ENCODE peak calls at places on chromosome 5, in eight cellular contexts. Q is A549; Z is fibroblast of lung; A is RWPE2; H is cardiac muscle cell; B is naive thymus-derived CD4-positive, alpha-beta T cell; E is gastrocnemius medialis; L is suprapubic skin. V is an unnamed sample. For H3K4me1, the result is how much of the 10 kb centered on the place peaks cover.

GRCh38 chr5:179558912-179559279 is 8.5 kb downstream of the RUFY1 start:
- DNase-seq in Q (peak), Z (peak), A (no peak), H (peak), B (peak), E (no peak), L (peak), V (no peak)

GRCh38 chr5:174338204-174339010 is 292.9 kb downstream of the NSG2 start:
- DNase-seq in Q (no peak), Z (no peak), A (no peak), H (peak), B (no peak), E (no peak), L (no peak), V (no peak)

GRCh38 chr5:143741418-143741817 is 70.5 kb upstream of the HMHB1 start:
- DNase-seq in Q (no peak), Z (no peak), A (no peak), H (no peak), B (no peak), E (no peak), L (no peak), V (no peak)

GRCh38 chr5:148416921-148417320 is 33.2 kb downstream of the FBXO38 start:
- DNase-seq in Q (no peak), Z (no peak), A (no peak), H (no peak), B (no peak), E (peak), L (no peak), V (peak)

GRCh38 chr5:122846051-122846567 is 696 bp downstream of the SNX24 start:
- DNase-seq in Q (peak), Z (peak), A (no peak), H (peak), B (no peak), E (no peak), L (no peak), V (peak)

GRCh38 chr5:141149812-141150211 is at the start of gene PCDHB6:
- DNase-seq in Q (peak), Z (no peak), A (no peak), H (no peak), B (no peak), E (no peak), L (no peak), V (no peak)

GRCh38 chr5:93583799-93584530 is 943 bp downstream of the NR2F1 start:
- DNase-seq in Q (no peak), Z (peak), A (no peak), H (peak), B (no peak), E (no peak), L (no peak), V (no peak)

GRCh38 chr5:37838152-37838932 is 1.5 kb downstream of the GDNF start:
- DNase-seq in Q (peak), Z (no peak), A (no peak), H (peak), B (no peak), E (peak), L (no peak), V (no peak)

GRCh38 chr5:53422539-53422938 is 57.9 kb upstream of the FST start:
- DNase-seq in Q (no peak), Z (peak), A (no peak), H (no peak), B (no peak), E (no peak), L (no peak), V (peak)

GRCh38 chr5:146440870-146441495 is 6.2 kb upstream of the TCERG1 start:
- DNase-seq in Q (no peak), Z (no peak), A (no peak), H (no peak), B (no peak), E (peak), L (no peak), V (peak)

GRCh38 chr5:175842947-175843793 is 28.2 kb upstream of the CPLX2 start:
- DNase-seq in Q (peak), Z (peak), A (peak), H (no peak), B (no peak), E (no peak), L (no peak), V (peak)

GRCh38 chr5:66989286-66989685 is 207.3 kb downstream of the CD180 start:
- DNase-seq in Q (no peak), Z (no peak), A (no peak), H (peak), B (no peak), E (no peak), L (no peak), V (peak)

GRCh38 chr5:140302786-140303639 is at the start of gene PFDN1:
- DNase-seq in Q (peak), Z (peak), A (peak), H (peak), B (peak), E (peak), L (peak), V (peak)

GRCh38 chr5:27947088-27947487 is 908.7 kb upstream of the CDH9 start:
- DNase-seq in Q (no peak), Z (no peak), A (no peak), H (no peak), B (no peak), E (no peak), L (no peak), V (no peak)

DNA sequence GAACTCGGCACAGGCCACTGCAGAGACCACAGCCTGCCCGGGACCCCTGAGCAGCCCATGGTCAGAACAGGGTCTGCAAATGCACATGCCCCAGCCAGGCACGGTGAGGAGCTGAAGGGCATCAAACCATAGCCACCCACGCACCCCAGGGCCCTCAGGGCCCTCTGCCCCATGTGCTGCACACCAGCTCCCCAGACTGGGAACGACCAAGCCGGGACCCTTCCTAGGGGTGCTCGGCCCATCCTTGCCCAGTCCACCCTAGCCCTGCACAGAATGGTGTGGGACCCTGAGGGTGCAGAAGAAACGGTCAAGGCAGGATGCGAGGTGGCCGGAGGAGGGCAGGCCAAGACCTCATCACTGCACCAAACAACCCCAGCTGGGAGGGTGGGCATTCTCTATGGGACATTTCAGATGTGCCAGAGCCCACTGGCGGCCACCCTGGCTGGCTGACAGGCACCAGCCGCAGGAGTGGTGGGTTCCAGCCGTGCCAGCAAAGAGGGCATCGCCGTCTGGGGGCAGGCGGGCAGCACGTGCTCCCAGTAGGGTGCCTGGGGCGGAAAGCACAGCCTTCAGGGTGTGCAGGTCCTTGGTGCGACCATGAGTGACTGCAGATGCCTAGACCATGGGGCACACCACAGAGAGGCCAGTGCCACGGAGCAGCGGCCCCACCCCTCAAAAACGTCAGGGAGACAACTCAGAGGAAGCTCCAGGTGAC is 16.4 kb downstream of the SLC12A7 start:
- DNase-seq in Q (no peak), Z (no peak), A (no peak), H (no peak), B (no peak), E (no peak), L (no peak), V (no peak)
- H3K4me1 ChIP-seq in Q (under half), Z (under half), A (under half), H (under half), B (under half), E (under half), L (under half), V (under half)

GRCh38 chr5:157328277-157328912 is 62.5 kb downstream of the CYFIP2 start:
- DNase-seq in Q (peak), Z (peak), A (no peak), H (peak), B (peak), E (peak), L (no peak), V (peak)

GRCh38 chr5:157335534-157336422 is 69.9 kb downstream of the CYFIP2 start:
- DNase-seq in Q (no peak), Z (peak), A (no peak), H (no peak), B (no peak), E (no peak), L (no peak), V (no peak)

GRCh38 chr5:157327771-157328170 is 61.8 kb downstream of the CYFIP2 start:
- DNase-seq in Q (no peak), Z (no peak), A (no peak), H (no peak), B (peak), E (no peak), L (no peak), V (no peak)

GRCh38 chr5:157336423-157336744 is 70.5 kb downstream of the CYFIP2 start:
- DNase-seq in Q (no peak), Z (no peak), A (no peak), H (no peak), B (no peak), E (no peak), L (no peak), V (no peak)

GRCh38 chr5:157331807-157332206 is 65.9 kb downstream of the CYFIP2 start:
- DNase-seq in Q (no peak), Z (no peak), A (no peak), H (no peak), B (no peak), E (no peak), L (no peak), V (no peak)
- H3K27ac ChIP-seq in Q (no peak), Z (no peak), A (no peak), H (no peak), B (no peak), E (no peak), L (no peak), V (no peak)

GRCh38 chr5:36136581-36136980 is 15.1 kb downstream of the LMBRD2 start:
- DNase-seq in Q (no peak), Z (no peak), A (no peak), H (no peak), B (no peak), E (no peak), L (no peak), V (no peak)
- H3K4me1 ChIP-seq in Q (under half), Z (under half), A (under half), H (under half), B (under half), E (under half), L (under half), V (under half)

DNA sequence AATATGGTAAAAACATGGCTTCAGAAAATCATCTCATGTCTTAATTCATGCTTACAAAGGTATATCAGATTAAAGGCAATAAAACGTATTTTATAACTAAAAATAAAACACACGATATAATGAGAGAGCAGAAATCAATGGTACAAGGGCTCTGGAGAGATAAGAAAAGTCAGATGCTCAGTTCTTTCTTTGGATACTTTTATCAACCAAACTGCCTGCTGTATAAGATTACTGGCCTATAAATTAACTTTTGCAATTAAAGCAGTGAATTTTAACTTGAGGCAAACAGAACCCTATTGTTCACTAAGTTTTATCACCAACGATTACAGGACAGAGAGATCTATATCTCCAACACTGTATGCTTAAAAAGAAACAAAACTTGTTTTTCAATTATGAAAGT is 42.1 kb upstream of the HNRNPA0 start:
- DNase-seq in Q (no peak), Z (no peak), A (no peak), H (no peak), B (no peak), E (no peak), L (no peak), V (no peak)
- H3K27ac ChIP-seq in Q (no peak), Z (no peak), A (no peak), H (no peak), B (no peak), E (no peak), L (no peak), V (no peak)

GRCh38 chr5:172688735-172689572 is 47.9 kb downstream of the NEURL1B start:
- DNase-seq in Q (no peak), Z (no peak), A (no peak), H (peak), B (peak), E (no peak), L (no peak), V (peak)
- H3K4me1 ChIP-seq in Q (under half), Z (under half), A (under half), H (under half), B (under half), E (under half), L (under half), V (under half)

DNA sequence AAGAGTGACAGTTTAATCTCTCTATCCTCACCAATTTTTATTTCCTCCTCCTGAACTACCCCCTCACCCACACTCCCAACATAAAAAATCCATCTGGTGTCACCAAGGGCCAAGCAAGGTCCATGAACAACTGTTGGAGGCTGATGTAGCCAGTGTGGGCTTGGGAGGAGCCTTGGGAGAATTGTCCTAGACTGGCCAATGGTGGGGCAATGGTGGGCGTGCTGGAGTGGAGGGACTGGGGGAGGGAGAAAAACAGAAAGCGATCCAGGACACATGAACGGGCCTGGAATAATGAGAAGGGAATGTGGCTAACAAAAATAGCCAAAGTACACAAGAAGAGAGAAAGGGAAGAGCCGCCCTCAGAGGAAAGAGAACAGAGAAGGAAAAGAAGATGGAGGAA is 272.6 kb downstream of the ENC1 start:
- DNase-seq in Q (no peak), Z (no peak), A (no peak), H (no peak), B (no peak), E (no peak), L (no peak), V (no peak)
- H3K27ac ChIP-seq in Q (no peak), Z (no peak), A (no peak), H (no peak), B (no peak), E (no peak), L (no peak), V (no peak)

DNA sequence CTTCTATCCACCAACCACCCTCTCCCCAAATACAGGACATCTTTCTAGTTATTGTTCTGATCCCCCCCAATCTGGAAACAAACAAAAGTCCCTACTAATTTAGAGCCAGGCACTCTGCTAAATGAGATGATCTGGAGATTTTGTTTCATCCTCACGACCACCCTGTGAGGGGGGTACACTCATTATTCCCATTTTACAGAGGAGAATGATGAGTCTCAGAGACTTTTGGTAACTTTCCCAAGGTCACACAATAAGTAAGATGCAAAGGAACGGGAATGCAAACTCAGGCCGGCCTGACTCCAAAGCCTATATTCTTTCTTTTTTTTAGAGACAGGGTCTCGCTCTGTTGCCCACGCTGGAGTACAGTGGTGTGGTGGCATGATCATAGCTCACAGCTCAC is 9.4 kb downstream of the PDGFRB start:
- DNase-seq in Q (no peak), Z (no peak), A (no peak), H (no peak), B (no peak), E (no peak), L (no peak), V (no peak)
- H3K4me1 ChIP-seq in Q (under half), Z (half or more), A (under half), H (under half), B (under half), E (under half), L (under half), V (under half)

GRCh38 chr5:76548525-76549229 is 74.5 kb downstream of the F2RL2 start:
- DNase-seq in Q (no peak), Z (no peak), A (no peak), H (no peak), B (no peak), E (no peak), L (no peak), V (no peak)

GRCh38 chr5:76547242-76547890 is 75.8 kb downstream of the F2RL2 start:
- DNase-seq in Q (no peak), Z (peak), A (no peak), H (no peak), B (peak), E (no peak), L (no peak), V (no peak)

GRCh38 chr5:76546497-76547102 is 76.6 kb downstream of the F2RL2 start:
- DNase-seq in Q (no peak), Z (no peak), A (no peak), H (no peak), B (no peak), E (no peak), L (no peak), V (no peak)

GRCh38 chr5:76545184-76545583 is 78.0 kb downstream of the F2RL2 start:
- DNase-seq in Q (no peak), Z (no peak), A (no peak), H (no peak), B (no peak), E (no peak), L (no peak), V (no peak)

GRCh38 chr5:76547891-76548524 is 75.2 kb downstream of the F2RL2 start:
- DNase-seq in Q (no peak), Z (no peak), A (no peak), H (no peak), B (no peak), E (no peak), L (no peak), V (no peak)
- H3K27ac ChIP-seq in Q (no peak), Z (no peak), A (no peak), H (no peak), B (peak), E (no peak), L (peak), V (no peak)

V was measured in foreskin keratinocyte.